ENCODE peak calls at places on chromosomes 2 and 18, in seven cellular contexts. R is tibial nerve, P is adrenal gland, F is HAP-1, M is MM.1S, G is GM23338, I is A549. W is an unnamed sample. For H3K4me1, the result is how much of the 10 kb centered on the place peaks cover.

GRCh38 chr2:205188516-205189138 is 493.7 kb upstream of the NRP2 start:
- DNase-seq in R (peak), F (no peak), M (no peak), P (peak), I (peak), G (peak), W (peak)

GRCh38 chr2:107984667-107985066 is 1.7 kb upstream of the SLC5A7 start:
- DNase-seq in M (no peak), F (no peak), G (no peak), P (no peak), I (no peak), R (no peak), W (no peak)

GRCh38 chr2:61566566-61566965 is 28.4 kb upstream of the XPO1 start:
- DNase-seq in I (no peak), P (no peak), M (no peak), F (no peak), G (no peak), R (no peak), W (no peak)

GRCh38 chr2:109644571-109645275 is 30.6 kb downstream of the SOWAHC start:
- DNase-seq in G (peak), F (peak), I (peak), R (no peak), P (no peak), M (no peak), W (no peak)

GRCh38 chr18:23502516-23503037 is 734 bp upstream of the RMC1 start:
- DNase-seq in G (no peak), P (no peak), R (no peak), I (no peak), F (no peak), M (no peak), W (no peak)

GRCh38 chr2:45944075-45944474 is 292.6 kb downstream of the PRKCE start:
- DNase-seq in F (no peak), I (no peak), P (no peak), G (no peak), M (no peak), R (no peak), W (no peak)

GRCh38 chr18:23099621-23100020 is 35.7 kb upstream of the CABLES1 start:
- DNase-seq in F (no peak), G (no peak), M (no peak), R (no peak), P (no peak), I (peak), W (no peak)

GRCh38 chr2:223041527-223042109 is 10.4 kb upstream of the KCNE4 start:
- DNase-seq in I (peak), F (no peak), G (no peak), P (peak), M (no peak), R (peak), W (peak)

GRCh38 chr2:181037922-181038321 is 57.5 kb downstream of the UBE2E3 start:
- DNase-seq in F (no peak), G (no peak), I (no peak), P (no peak), R (no peak), M (no peak), W (no peak)

GRCh38 chr2:46857871-46858696 is 57.5 kb downstream of the MCFD2 start:
- DNase-seq in G (no peak), F (no peak), P (peak), M (no peak), I (peak), R (no peak), W (peak)

GRCh38 chr2:135424849-135425248 is 106.2 kb downstream of the ZRANB3 start:
- DNase-seq in P (no peak), G (no peak), M (no peak), F (peak), R (no peak), I (no peak), W (no peak)

GRCh38 chr2:179860255-179861026 is 971 bp downstream of the ZNF385B start:
- DNase-seq in F (no peak), G (peak), R (no peak), P (peak), I (no peak), M (no peak), W (peak)

GRCh38 chr2:58289029-58289428 is 47.9 kb upstream of the FANCL start:
- DNase-seq in G (no peak), F (no peak), P (no peak), R (no peak), M (no peak), I (peak), W (no peak)

GRCh38 chr18:70985948-70986347 is 697.1 kb downstream of the SOCS6 start:
- DNase-seq in I (no peak), P (no peak), G (no peak), R (no peak), F (no peak), M (no peak), W (no peak)

GRCh38 chr18:45212186-45213039 is 402.9 kb upstream of the SLC14A2 start:
- DNase-seq in R (peak), P (peak), I (peak), G (peak), M (peak), F (peak), W (peak)

GRCh38 chr2:120468136-120468535 is 122.2 kb downstream of the INHBB start:
- DNase-seq in R (no peak), M (no peak), P (peak), I (no peak), G (no peak), F (no peak), W (peak)

GRCh38 chr18:22439447-22439846 is 21.7 kb upstream of the CTAGE1 start:
- DNase-seq in G (no peak), I (no peak), F (no peak), P (no peak), R (no peak), M (no peak), W (no peak)

GRCh38 chr18:54671291-54671881 is 80.3 kb downstream of the DYNAP start:
- DNase-seq in M (peak), R (no peak), G (peak), P (no peak), F (peak), I (peak), W (no peak)

GRCh38 chr18:45352874-45353273 is 262.4 kb upstream of the SLC14A2 start:
- DNase-seq in M (no peak), F (no peak), I (no peak), R (no peak), P (no peak), G (no peak), W (no peak)

GRCh38 chr2:16860627-16861026 is 195.0 kb upstream of the CYRIA start:
- DNase-seq in P (no peak), M (no peak), R (no peak), F (no peak), G (no peak), I (no peak), W (no peak)

GRCh38 chr2:190649035-190649797 is at the start of gene NAB1:
- DNase-seq in G (peak), I (peak), R (no peak), P (peak), M (peak), F (peak), W (peak)

GRCh38 chr2:217878865-217879595 is 123.8 kb downstream of the TNS1 start:
- DNase-seq in M (no peak), G (peak), I (no peak), R (no peak), P (no peak), F (no peak), W (no peak)

GRCh38 chr2:235654115-235654514 is 160.3 kb downstream of the AGAP1 start:
- DNase-seq in I (no peak), M (no peak), R (no peak), P (no peak), F (no peak), G (no peak), W (no peak)

GRCh38 chr2:230226090-230226551 is 585 bp downstream of the SP140 start:
- DNase-seq in G (no peak), M (peak), R (no peak), I (no peak), P (no peak), F (no peak), W (no peak)

GRCh38 chr2:55843096-55843991 is 80.2 kb downstream of the EFEMP1 start:
- DNase-seq in P (no peak), F (peak), G (no peak), I (peak), R (no peak), M (no peak), W (no peak)

GRCh38 chr2:226742346-226742745 is 57.3 kb downstream of the IRS1 start:
- DNase-seq in G (no peak), P (peak), R (peak), F (no peak), M (no peak), I (no peak), W (peak)

GRCh38 chr2:63662028-63662804 is 73.5 kb downstream of the MDH1 start:
- DNase-seq in M (no peak), G (no peak), I (no peak), F (no peak), P (no peak), R (no peak), W (no peak)

GRCh38 chr2:154375625-154376020 is 322.9 kb upstream of the KCNJ3 start:
- DNase-seq in P (no peak), I (peak), R (no peak), M (no peak), G (peak), F (peak), W (no peak)

GRCh38 chr2:224930990-224931389 is 111.3 kb downstream of the DOCK10 start:
- DNase-seq in G (peak), I (no peak), M (no peak), R (no peak), P (no peak), F (no peak), W (no peak)

GRCh38 chr2:224930124-224930523 is 112.1 kb downstream of the DOCK10 start:
- DNase-seq in G (no peak), R (no peak), M (no peak), P (no peak), I (no peak), F (no peak), W (no peak)

GRCh38 chr2:224927671-224928173 is 114.5 kb downstream of the DOCK10 start:
- DNase-seq in G (no peak), I (peak), P (no peak), R (no peak), M (no peak), F (no peak), W (no peak)

GRCh38 chr2:224931956-224932355 is 110.3 kb downstream of the DOCK10 start:
- DNase-seq in M (no peak), P (no peak), G (no peak), I (no peak), F (no peak), R (no peak), W (no peak)

GRCh38 chr2:224929512-224929911 is 112.8 kb downstream of the DOCK10 start:
- DNase-seq in M (no peak), F (no peak), R (no peak), I (no peak), P (no peak), G (no peak), W (no peak)
- H3K4me1 ChIP-seq in M (under half), F (under half), R (under half), I (under half), P (under half), G (under half), W (under half)

GRCh38 chr2:241965931-241966412 is 96.4 kb downstream of the RTP5 start:
- DNase-seq in R (peak), G (no peak), F (no peak), I (no peak), P (peak), M (peak), W (peak)

GRCh38 chr2:241967745-241968144 is 98.2 kb downstream of the RTP5 start:
- DNase-seq in I (no peak), R (no peak), G (no peak), F (no peak), M (no peak), P (no peak), W (peak)

GRCh38 chr2:241966671-241967070 is 97.1 kb downstream of the RTP5 start:
- DNase-seq in P (no peak), M (no peak), F (no peak), I (no peak), G (no peak), R (no peak), W (no peak)

GRCh38 chr2:241968417-241968816 is 98.9 kb downstream of the RTP5 start:
- DNase-seq in M (no peak), F (no peak), I (no peak), P (no peak), G (no peak), R (no peak), W (peak)

GRCh38 chr2:241967096-241967495 is 97.6 kb downstream of the RTP5 start:
- DNase-seq in R (no peak), M (no peak), F (no peak), G (no peak), I (no peak), P (no peak), W (peak)
- H3K4me1 ChIP-seq in R (under half), M (under half), F (under half), G (under half), I (under half), P (under half), W (under half)

DNA sequence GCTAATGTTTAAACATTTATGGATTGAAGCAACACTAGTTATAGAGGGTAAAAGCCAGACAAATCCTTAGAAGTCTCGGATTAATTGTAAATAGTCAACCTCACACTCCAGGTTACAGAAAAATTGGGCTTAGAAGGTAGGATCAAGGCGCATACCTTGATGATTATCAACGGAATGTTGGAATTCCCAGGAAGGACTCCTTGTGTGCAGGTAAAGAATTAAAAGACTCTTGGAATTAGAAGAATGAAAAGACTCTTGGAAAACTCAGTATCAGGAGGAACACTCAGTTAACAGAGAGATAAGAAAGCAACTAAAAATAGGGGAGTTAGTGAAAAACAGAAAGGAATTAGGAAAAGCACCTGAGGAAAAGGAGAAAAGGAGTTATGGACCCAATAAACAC is 29.3 kb upstream of the EPHA4 start:
- DNase-seq in F (no peak), P (no peak), M (no peak), G (peak), R (no peak), I (no peak), W (no peak)
- H3K4me1 ChIP-seq in F (under half), P (under half), M (under half), G (under half), R (under half), I (under half), W (under half)

DNA sequence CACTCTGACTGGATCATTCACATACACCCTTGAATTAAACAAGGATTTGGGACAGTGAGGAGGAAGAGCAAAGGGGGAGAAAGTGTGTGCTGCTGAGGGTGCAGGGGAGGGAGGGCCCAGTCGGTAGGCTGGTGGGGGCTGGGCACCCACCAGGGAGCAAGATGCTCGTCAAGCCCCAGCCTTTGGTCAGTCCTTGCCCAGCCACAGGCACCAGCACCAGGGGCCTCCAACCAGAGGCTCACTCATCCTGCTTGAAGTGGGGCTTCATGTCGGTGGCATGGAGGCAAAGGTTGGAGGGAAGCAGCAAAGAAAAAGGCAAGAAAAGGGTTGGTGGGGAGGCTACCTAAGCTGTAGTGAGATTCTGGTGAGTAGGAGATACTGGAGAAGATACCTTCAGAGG is 21.9 kb downstream of the CDC42EP3 start:
- DNase-seq in I (no peak), P (no peak), G (no peak), R (no peak), M (no peak), F (no peak), W (no peak)
- H3K4me1 ChIP-seq in I (half or more), P (under half), G (under half), R (under half), M (half or more), F (under half), W (under half)

GRCh38 chr2:233356546-233357308 is 2.4 kb downstream of the DGKD start:
- DNase-seq in G (no peak), R (no peak), F (no peak), P (peak), I (no peak), M (no peak), W (no peak)
- H3K4me1 ChIP-seq in G (under half), R (under half), F (under half), P (under half), I (half or more), M (under half), W (under half)

DNA sequence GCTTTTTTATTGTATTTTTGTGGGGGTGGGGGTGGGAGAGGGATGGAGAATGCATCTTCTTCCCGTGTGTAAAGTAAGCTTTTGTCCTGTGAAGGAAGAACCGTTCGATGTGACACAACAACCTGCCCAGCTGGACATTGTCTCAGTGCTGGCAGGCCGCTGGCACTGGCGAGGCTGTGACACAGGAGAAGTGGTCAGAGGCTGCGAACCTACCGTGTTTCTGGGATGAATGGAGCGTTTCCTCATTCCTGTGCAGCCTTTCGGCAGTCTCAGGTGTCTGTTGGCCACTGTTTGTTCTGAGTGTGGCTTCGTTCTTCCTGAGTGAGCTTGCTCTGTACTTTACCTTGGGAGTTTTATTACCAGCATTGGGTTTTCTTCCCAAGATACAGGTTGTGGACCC is 8.0 kb downstream of the RAMP1 start:
- DNase-seq in M (no peak), I (no peak), P (no peak), F (no peak), G (no peak), R (no peak), W (peak)
- H3K4me1 ChIP-seq in M (under half), I (under half), P (under half), F (under half), G (under half), R (under half), W (half or more)

W was measured in sigmoid colon.